ENCODE peak calls at places on chromosomes 13 and 19, in five cellular contexts. T is fibroblast of lung, Q is mesenchymal stem cell, W is osteoblast, Z is neural progenitor cell. V is an unnamed sample.
A peak's percentile ranks its signal among the peaks of the same experiment; 100 is the strongest.

GRCh38 chr13:100895656-100896055 is 221.1 kb upstream of the TMTC4 start:
- DNase-seq in Q (no peak), W (no peak), Z (no peak), T (peak; percentile 50), V (no peak)

GRCh38 chr13:44921931-44922758 is 67.1 kb downstream of the NUFIP1 start:
- DNase-seq in Z (no peak), T (peak; percentile 99), Q (peak; percentile 97), W (peak; percentile 85), V (peak; percentile 95)

GRCh38 chr13:50030315-50030714 is 15.1 kb downstream of the KCNRG start:
- DNase-seq in W (no peak), T (no peak), Q (no peak), Z (no peak), V (peak; percentile 3)

GRCh38 chr13:31008400-31009115 is 76.1 kb downstream of the TEX26 start:
- DNase-seq in Q (peak; percentile 49), W (no peak), Z (no peak), T (peak; percentile 69), V (no peak)

GRCh38 chr19:55175117-55175867 is 4.8 kb downstream of the SYT5 start:
- DNase-seq in W (peak; percentile 85), Z (no peak), Q (no peak), T (no peak), V (no peak)

GRCh38 chr19:30692517-30692870 is 320.3 kb downstream of the ZNF536 start:
- DNase-seq in T (no peak), Q (no peak), W (no peak), Z (peak; percentile 18), V (peak; percentile 60)

GRCh38 chr13:108834193-108834592 is 204.8 kb downstream of the MYO16 start:
- DNase-seq in T (no peak), Z (no peak), W (no peak), Q (peak; percentile 46), V (no peak)

GRCh38 chr19:54164369-54165068 is 5.0 kb upstream of the LENG1 start:
- DNase-seq in Q (peak; percentile 54), T (peak; percentile 60), W (no peak), Z (peak; percentile 71), V (peak; percentile 50)

GRCh38 chr13:65836066-65836465 is 1394.1 kb downstream of the PCDH9 start:
- DNase-seq in W (no peak), T (no peak), Q (no peak), Z (no peak), V (no peak)

GRCh38 chr19:46068345-46069258 is 27.8 kb upstream of the IGFL4 start:
- DNase-seq in Q (peak; percentile 65), T (peak; percentile 95), Z (no peak), W (peak; percentile 74), V (peak; percentile 93)

GRCh38 chr19:34351382-34351802 is 13.6 kb upstream of the GPI start:
- DNase-seq in T (no peak), Z (no peak), W (no peak), Q (no peak), V (no peak)

GRCh38 chr19:289651-290538 is 1.3 kb downstream of the PLPP2 start:
- DNase-seq in T (peak; percentile 43), Q (peak; percentile 62), Z (no peak), W (peak; percentile 88), V (peak; percentile 81)

GRCh38 chr19:56969726-56970125 is 129.2 kb upstream of the PEG3 start:
- DNase-seq in T (no peak), Q (no peak), W (no peak), Z (no peak), V (no peak)

GRCh38 chr19:8320564-8321066 is 560 bp downstream of the NDUFA7 start:
- DNase-seq in Q (peak; percentile 37), W (peak; percentile 86), Z (peak; percentile 24), T (no peak), V (peak; percentile 60)

GRCh38 chr19:12794196-12794921 is 3.1 kb downstream of the JUNB start:
- DNase-seq in Q (peak; percentile 93), Z (no peak), T (no peak), W (no peak), V (peak; percentile 43)

GRCh38 chr13:113854238-113855011 is 9.5 kb downstream of the GAS6 start:
- DNase-seq in W (peak; percentile 93), T (peak; percentile 66), Q (peak; percentile 82), Z (no peak), V (peak; percentile 56)

GRCh38 chr13:42525035-42525504 is 48.9 kb upstream of the TNFSF11 start:
- DNase-seq in Z (no peak), T (peak; percentile 39), Q (peak; percentile 95), W (peak; percentile 55), V (peak; percentile 15)

GRCh38 chr19:28140201-28140600 is 1072.8 kb downstream of the UQCRFS1 start:
- DNase-seq in T (no peak), W (no peak), Z (no peak), Q (no peak), V (no peak)

GRCh38 chr13:51502206-51502651 is 49.4 kb upstream of the INTS6 start:
- DNase-seq in T (peak; percentile 58), Q (peak; percentile 28), W (peak; percentile 86), Z (no peak), V (peak; percentile 68)

GRCh38 chr19:10718205-10719196 is 622 bp downstream of the DNM2 start:
- DNase-seq in T (peak; percentile 16), Z (peak; percentile 71), Q (peak; percentile 56), W (peak; percentile 89), V (peak; percentile 75)

GRCh38 chr19:54095136-54095858 is 5.3 kb downstream of the OSCAR start:
- DNase-seq in W (no peak), Z (no peak), T (no peak), Q (no peak), V (no peak)

GRCh38 chr19:39400997-39401548 is 5.6 kb upstream of the ZFP36 start:
- DNase-seq in Q (no peak), W (no peak), Z (no peak), T (no peak), V (no peak)

DNA sequence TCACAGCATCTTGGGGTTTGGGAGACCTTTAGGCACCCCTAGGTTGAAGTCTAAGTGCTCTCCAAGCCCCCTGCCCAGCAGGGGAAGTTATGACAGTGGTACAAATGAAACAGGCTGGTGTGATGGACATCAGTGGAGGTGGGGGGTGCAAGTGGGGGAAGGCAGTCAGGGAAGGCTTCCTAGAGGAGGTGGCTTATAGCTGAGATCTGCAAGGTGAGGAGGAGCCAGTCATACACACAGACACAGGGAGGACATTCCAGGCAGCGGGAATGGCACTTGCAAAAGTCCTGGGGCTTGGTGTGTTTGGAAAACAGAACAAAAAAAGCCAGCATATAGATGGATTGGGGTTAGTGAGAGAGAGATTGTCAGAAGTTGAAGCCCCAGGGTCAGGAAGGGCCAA is 11.6 kb downstream of the HSH2D start:
- DNase-seq in T (no peak), W (no peak), Q (no peak), Z (no peak), V (no peak)
- H3K4me2 ChIP-seq in T (no peak overlapping the region), W (no peak overlapping the region), Q (no peak overlapping the region), Z (no peak overlapping the region), V (no peak overlapping the region)

GRCh38 chr19:41341669-41342490 is 11.8 kb downstream of the TGFB1 start:
- DNase-seq in W (no peak), Q (no peak), Z (no peak), T (no peak), V (no peak)
- H3K4me2 ChIP-seq in W (no peak overlapping the region), Q (no peak overlapping the region), Z (no peak overlapping the region), T (no peak overlapping the region), V (no peak overlapping the region)

GRCh38 chr13:94660695-94661324 is 51.5 kb downstream of the SOX21 start:
- DNase-seq in Q (peak; percentile 38), T (peak; percentile 11), W (no peak), Z (peak; percentile 47), V (peak; percentile 43)

GRCh38 chr13:94658926-94659649 is 53.3 kb downstream of the SOX21 start:
- DNase-seq in Z (no peak), Q (peak; percentile 25), W (no peak), T (no peak), V (peak; percentile 7)

GRCh38 chr13:94657167-94657566 is 55.2 kb downstream of the SOX21 start:
- DNase-seq in Z (no peak), Q (peak; percentile 89), W (no peak), T (peak; percentile 30), V (peak; percentile 65)

GRCh38 chr13:94661396-94661795 is 50.9 kb downstream of the SOX21 start:
- DNase-seq in T (no peak), Z (peak; percentile 40), W (no peak), Q (no peak), V (no peak)

GRCh38 chr13:94656766-94657165 is 55.1 kb downstream of the GPR180 start:
- DNase-seq in W (peak; percentile 54), Q (peak; percentile 98), Z (no peak), T (peak; percentile 96), V (peak; percentile 93)
- H3K4me2 ChIP-seq in W (no peak overlapping the region), Q (no peak overlapping the region), Z (no peak overlapping the region), T (no peak overlapping the region), V (peak overlapping the region; percentile 58)

GRCh38 chr13:35479223-35479536 is 2.7 kb upstream of the MAB21L1 start:
- DNase-seq in Q (no peak), Z (peak; percentile 81), T (no peak), W (no peak), V (no peak)
- H3K4me2 ChIP-seq in Q (no peak overlapping the region), Z (peak overlapping the region; percentile 87), T (no peak overlapping the region), W (no peak overlapping the region), V (no peak overlapping the region)

GRCh38 chr13:63699948-63700347 is 2284.3 kb upstream of the PCDH20 start:
- DNase-seq in Q (no peak), W (no peak), Z (no peak), T (no peak), V (no peak)
- H3K4me2 ChIP-seq in Q (no peak overlapping the region), W (no peak overlapping the region), Z (no peak overlapping the region), T (no peak overlapping the region), V (no peak overlapping the region)

GRCh38 chr13:29573190-29573589 is 22.3 kb downstream of the SLC7A1 start:
- DNase-seq in Q (no peak), T (peak; percentile 49), Z (no peak), W (no peak), V (peak; percentile 60)
- H3K4me2 ChIP-seq in Q (no peak overlapping the region), T (peak overlapping the region; percentile 40), Z (no peak overlapping the region), W (peak overlapping the region; percentile 35), V (no peak overlapping the region)

GRCh38 chr19:50020481-50020880 is 4.7 kb downstream of the VRK3 start:
- DNase-seq in Q (peak; percentile 26), Z (no peak), T (peak; percentile 40), W (peak; percentile 62), V (no peak)
- H3K4me2 ChIP-seq in Q (no peak overlapping the region), Z (no peak overlapping the region), T (no peak overlapping the region), W (no peak overlapping the region), V (no peak overlapping the region)

GRCh38 chr19:16262618-16263017 is 62.0 kb upstream of the KLF2 start:
- DNase-seq in W (no peak), Z (no peak), Q (no peak), T (no peak), V (no peak)
- H3K4me2 ChIP-seq in W (no peak overlapping the region), Z (no peak overlapping the region), Q (no peak overlapping the region), T (no peak overlapping the region), V (no peak overlapping the region)

V was measured in GM23248.